ENCODE peak calls at places on chromosomes 7 and 10, in five cellular contexts. U is RWPE2; T is GM23248; Y is heart right ventricle; O is CD4-positive, alpha-beta T cell. L is an unnamed sample.

GRCh38 chr7:69860486-69860885 is 262.2 kb downstream of the AUTS2 start:
- DNase-seq in U (no peak), T (no peak), Y (no peak), O (no peak), L (no peak)

GRCh38 chr7:122038904-122039303 is 105.1 kb downstream of the AASS start:
- DNase-seq in U (no peak), T (peak; percentile 1), Y (no peak), O (no peak), L (no peak)

GRCh38 chr10:60606343-60607080 is 171.8 kb upstream of the CDK1 start:
- DNase-seq in U (no peak), T (peak; percentile 79), Y (no peak), O (no peak), L (peak; percentile 34)

GRCh38 chr7:111076205-111076604 is 14.7 kb upstream of the LRRN3 start:
- DNase-seq in U (no peak), T (peak; percentile 67), Y (no peak), O (no peak), L (no peak)

GRCh38 chr7:114269714-114270113 is 144.9 kb upstream of the FOXP2 start:
- DNase-seq in U (no peak), T (no peak), Y (no peak), O (no peak), L (no peak)

GRCh38 chr10:131080571-131080970 is 230.9 kb downstream of the TCERG1L start:
- DNase-seq in U (no peak), T (no peak), Y (no peak), O (no peak), L (peak; percentile 17)

GRCh38 chr7:6258440-6259182 is 13.8 kb downstream of the CYTH3 start:
- DNase-seq in U (no peak), T (peak; percentile 91), Y (no peak), O (no peak), L (no peak)

GRCh38 chr10:1654247-1654646 is 83.1 kb downstream of the ADARB2 start:
- DNase-seq in U (no peak), T (no peak), Y (no peak), O (no peak), L (no peak)

GRCh38 chr7:4791738-4792536 is 16.5 kb downstream of the AP5Z1 start:
- DNase-seq in U (no peak), T (peak; percentile 88), Y (peak; percentile 78), O (peak; percentile 76), L (peak; percentile 58)

GRCh38 chr10:119269737-119270136 is 62.4 kb downstream of the GRK5 start:
- DNase-seq in U (no peak), T (no peak), Y (no peak), O (no peak), L (no peak)

GRCh38 chr10:119274519-119275045 is 67.2 kb downstream of the GRK5 start:
- DNase-seq in U (no peak), T (no peak), Y (no peak), O (no peak), L (no peak)

GRCh38 chr10:119272736-119273135 is 65.4 kb downstream of the GRK5 start:
- DNase-seq in U (no peak), T (no peak), Y (no peak), O (no peak), L (no peak)

GRCh38 chr10:119270893-119271361 is 63.6 kb downstream of the GRK5 start:
- DNase-seq in U (no peak), T (no peak), Y (peak; percentile 88), O (peak; percentile 34), L (peak; percentile 41)

DNA sequence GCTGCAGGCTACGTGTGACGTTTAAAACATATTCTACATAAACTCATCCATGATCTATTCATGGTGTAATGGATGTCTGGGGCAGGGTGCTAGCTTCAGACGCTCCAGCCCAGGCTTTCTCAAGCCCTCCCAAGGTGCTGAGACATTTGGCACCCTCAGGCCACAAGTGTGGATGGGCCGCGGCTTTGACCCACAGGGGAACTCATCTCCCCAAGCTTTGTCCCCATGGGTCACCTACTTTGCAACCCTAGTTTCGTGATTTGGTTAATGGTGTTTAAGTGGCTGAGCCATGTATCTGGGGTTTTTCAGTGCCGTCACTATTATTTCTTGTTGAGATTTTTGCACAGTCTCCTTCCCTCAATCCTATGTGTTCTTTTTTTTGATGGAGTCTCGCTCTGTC is 66.0 kb downstream of the GRK5 start:
- DNase-seq in U (no peak), T (no peak), Y (no peak), O (no peak), L (no peak)
- H3K27ac ChIP-seq in U (no peak overlapping the region), T (no peak overlapping the region), Y (peak overlapping the region; percentile 87), O (no peak overlapping the region), L (no peak overlapping the region)

GRCh38 chr7:151444632-151445031 is 4.7 kb upstream of the CRYGN start:
- DNase-seq in U (no peak), T (no peak), Y (no peak), O (no peak), L (no peak)
- H3K27ac ChIP-seq in U (no peak overlapping the region), T (no peak overlapping the region), Y (no peak overlapping the region), O (no peak overlapping the region), L (no peak overlapping the region)

GRCh38 chr10:93991596-93992284 is 2.0 kb upstream of the PLCE1 start:
- DNase-seq in U (no peak), T (peak; percentile 88), Y (peak; percentile 51), O (no peak), L (peak; percentile 71)
- H3K27ac ChIP-seq in U (peak overlapping the region; percentile 15), T (peak overlapping the region; percentile 25), Y (no peak overlapping the region), O (no peak overlapping the region), L (peak overlapping the region; percentile 41)

DNA sequence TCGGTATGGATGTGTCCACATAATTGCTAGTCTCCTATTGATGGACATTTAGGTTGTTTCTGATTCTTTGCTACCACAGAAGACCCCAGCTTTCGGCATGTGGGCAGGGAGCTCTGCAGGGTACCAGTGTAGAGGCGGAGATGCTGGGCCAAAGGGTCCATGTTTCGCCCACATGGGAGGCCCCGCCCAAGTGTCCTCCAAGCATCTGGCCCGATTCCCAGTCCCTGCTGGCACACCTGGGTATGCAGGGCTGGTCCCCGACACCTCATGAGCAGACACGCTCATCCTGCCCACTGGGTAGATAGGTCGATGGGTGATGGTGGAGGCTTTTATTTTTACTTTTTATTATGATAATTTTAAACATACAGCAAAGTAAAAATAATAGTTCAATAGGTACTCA is 19.4 kb upstream of the TBRG4 start:
- DNase-seq in U (no peak), T (no peak), Y (no peak), O (no peak), L (no peak)
- H3K27ac ChIP-seq in U (no peak overlapping the region), T (no peak overlapping the region), Y (no peak overlapping the region), O (no peak overlapping the region), L (no peak overlapping the region)

GRCh38 chr7:99224263-99224947 is 16.5 kb upstream of the KPNA7 start:
- DNase-seq in U (peak; percentile 86), T (peak; percentile 47), Y (no peak), O (no peak), L (peak; percentile 94)
- H3K27ac ChIP-seq in U (peak overlapping the region; percentile 61), T (no peak overlapping the region), Y (no peak overlapping the region), O (no peak overlapping the region), L (peak overlapping the region; percentile 85)

GRCh38 chr10:404991-405390 is 269.7 kb downstream of the ZMYND11 start:
- DNase-seq in U (no peak), T (no peak), Y (no peak), O (no peak), L (no peak)
- H3K27ac ChIP-seq in U (no peak overlapping the region), T (peak overlapping the region; percentile 20), Y (no peak overlapping the region), O (no peak overlapping the region), L (no peak overlapping the region)

GRCh38 chr10:89302628-89303027 is 782 bp downstream of the IFIT2 start:
- DNase-seq in U (no peak), T (peak; percentile 36), Y (no peak), O (no peak), L (peak; percentile 45)
- H3K27ac ChIP-seq in U (peak overlapping the region; percentile 70), T (peak overlapping the region; percentile 93), Y (peak overlapping the region; percentile 85), O (peak overlapping the region; percentile 78), L (no peak overlapping the region)

L was measured in RWPE1.